ENCODE peak calls at places on chromosomes 3 and 15, in five cellular contexts. One of them, this sample, is unnamed.

GRCh38 chr3:15290731-15291130 is 41.7 kb downstream of the SH3BP5 start:
- DNase-seq in breast epithelium: no peak
- DNase-seq in T-helper 2 cell: no peak
- DNase-seq in brain microvascular endothelial cell: no peak
- DNase-seq in RWPE1: no peak
- DNase-seq in this sample: no peak

GRCh38 chr3:188279696-188280398 is 125.9 kb downstream of the LPP start:
- DNase-seq in RWPE1: no peak
- DNase-seq in T-helper 2 cell: no peak
- DNase-seq in brain microvascular endothelial cell: peak; percentile 51
- DNase-seq in breast epithelium: no peak
- DNase-seq in this sample: no peak

GRCh38 chr3:128548426-128549282 is 55.7 kb upstream of the GATA2 start:
- DNase-seq in brain microvascular endothelial cell: peak; percentile 42
- DNase-seq in RWPE1: no peak
- DNase-seq in breast epithelium: no peak
- DNase-seq in T-helper 2 cell: no peak
- DNase-seq in this sample: no peak

GRCh38 chr15:70451861-70452653 is 311.3 kb downstream of the UACA start:
- DNase-seq in RWPE1: no peak
- DNase-seq in T-helper 2 cell: no peak
- DNase-seq in brain microvascular endothelial cell: no peak
- DNase-seq in breast epithelium: no peak
- DNase-seq in this sample: no peak

GRCh38 chr3:73546961-73547360 is 77.8 kb downstream of the PDZRN3 start:
- DNase-seq in RWPE1: peak; percentile 50
- DNase-seq in T-helper 2 cell: no peak
- DNase-seq in breast epithelium: peak; percentile 23
- DNase-seq in brain microvascular endothelial cell: peak; percentile 59
- DNase-seq in this sample: no peak

GRCh38 chr15:84819291-84819768 is 2.2 kb downstream of the ALPK3 start:
- DNase-seq in RWPE1: no peak
- DNase-seq in T-helper 2 cell: no peak
- DNase-seq in breast epithelium: no peak
- DNase-seq in brain microvascular endothelial cell: no peak
- DNase-seq in this sample: no peak

GRCh38 chr15:42691308-42691707 is 45.6 kb downstream of the CDAN1 start:
- DNase-seq in RWPE1: no peak
- DNase-seq in T-helper 2 cell: peak; percentile 67
- DNase-seq in breast epithelium: no peak
- DNase-seq in brain microvascular endothelial cell: no peak
- DNase-seq in this sample: no peak

GRCh38 chr3:136728434-136728833 is 23.7 kb downstream of the STAG1 start:
- DNase-seq in RWPE1: no peak
- DNase-seq in breast epithelium: no peak
- DNase-seq in brain microvascular endothelial cell: no peak
- DNase-seq in T-helper 2 cell: peak; percentile 42
- DNase-seq in this sample: no peak

GRCh38 chr3:127351775-127352350 is 64.0 kb upstream of the PRR20G start:
- DNase-seq in RWPE1: no peak
- DNase-seq in breast epithelium: no peak
- DNase-seq in T-helper 2 cell: no peak
- DNase-seq in brain microvascular endothelial cell: no peak
- DNase-seq in this sample: no peak

GRCh38 chr3:39644176-39644575 is 165.2 kb upstream of the MYRIP start:
- DNase-seq in T-helper 2 cell: no peak
- DNase-seq in breast epithelium: no peak
- DNase-seq in brain microvascular endothelial cell: peak; percentile 39
- DNase-seq in RWPE1: no peak
- DNase-seq in this sample: no peak

GRCh38 chr15:70406624-70407390 is 309.1 kb upstream of the TLE3 start:
- DNase-seq in breast epithelium: no peak
- DNase-seq in brain microvascular endothelial cell: no peak
- DNase-seq in RWPE1: no peak
- DNase-seq in T-helper 2 cell: no peak
- DNase-seq in this sample: no peak

GRCh38 chr3:50254577-50255250 is 14.2 kb upstream of the SEMA3B start:
- DNase-seq in T-helper 2 cell: no peak
- DNase-seq in breast epithelium: peak; percentile 70
- DNase-seq in brain microvascular endothelial cell: peak; percentile 52
- DNase-seq in RWPE1: peak; percentile 59
- DNase-seq in this sample: no peak

GRCh38 chr3:101635954-101636798 is 40.8 kb downstream of the ZBTB11 start:
- DNase-seq in breast epithelium: no peak
- DNase-seq in T-helper 2 cell: peak; percentile 70
- DNase-seq in brain microvascular endothelial cell: peak; percentile 37
- DNase-seq in RWPE1: peak; percentile 27
- DNase-seq in this sample: peak; percentile 38

GRCh38 chr3:79140718-79141117 is 627.1 kb downstream of the ROBO1 start:
- DNase-seq in brain microvascular endothelial cell: peak; percentile 82
- DNase-seq in RWPE1: no peak
- DNase-seq in T-helper 2 cell: no peak
- DNase-seq in breast epithelium: no peak
- DNase-seq in this sample: no peak

GRCh38 chr3:183895296-183895695 is 10.6 kb upstream of the PARL start:
- DNase-seq in RWPE1: peak; percentile 79
- DNase-seq in breast epithelium: no peak
- DNase-seq in brain microvascular endothelial cell: peak; percentile 29
- DNase-seq in T-helper 2 cell: peak; percentile 67
- DNase-seq in this sample: no peak

GRCh38 chr3:45644063-45644462 is 45.1 kb upstream of the SACM1L start:
- DNase-seq in brain microvascular endothelial cell: peak; percentile 72
- DNase-seq in breast epithelium: no peak
- DNase-seq in RWPE1: no peak
- DNase-seq in T-helper 2 cell: no peak
- DNase-seq in this sample: no peak

GRCh38 chr3:54830658-54831057 is 97.2 kb downstream of the LRTM1 start:
- DNase-seq in T-helper 2 cell: peak; percentile 4
- DNase-seq in brain microvascular endothelial cell: peak; percentile 14
- DNase-seq in RWPE1: no peak
- DNase-seq in breast epithelium: no peak
- DNase-seq in this sample: no peak

GRCh38 chr3:59321881-59322540 is 272.2 kb upstream of the CFAP20DC start:
- DNase-seq in RWPE1: no peak
- DNase-seq in T-helper 2 cell: no peak
- DNase-seq in brain microvascular endothelial cell: no peak
- DNase-seq in breast epithelium: no peak
- DNase-seq in this sample: no peak

This sample was measured in mesothelial cell of epicardium.